ENCODE peak calls at places on chromosomes 13 and 19, in four cellular contexts. Q is tibial nerve, M is spleen, V is astrocyte of the spinal cord. T is an unnamed sample.
A peak's percentile ranks its signal among the peaks of the same experiment; 100 is the strongest.

GRCh38 chr13:29887651-29888050 is 37.2 kb upstream of the UBL3 start:
- DNase-seq in Q (no peak), V (no peak), M (no peak), T (no peak)

GRCh38 chr19:36136975-36137686 is 2.7 kb upstream of the CAPNS1 start:
- DNase-seq in V (peak; percentile 46), M (no peak), Q (no peak), T (peak; percentile 87)

GRCh38 chr13:23707674-23708073 is 137.5 kb downstream of the TNFRSF19 start:
- DNase-seq in V (peak; percentile 46), Q (no peak), M (no peak), T (no peak)

GRCh38 chr19:3504723-3505122 is 1.4 kb upstream of the FZR1 start:
- DNase-seq in M (no peak), Q (no peak), V (no peak), T (peak; percentile 14)

GRCh38 chr19:42122691-42123607 is 9.3 kb downstream of the POU2F2 start:
- DNase-seq in M (no peak), V (no peak), Q (no peak), T (no peak)

GRCh38 chr19:58518261-58519086 is 1.1 kb downstream of the ZBTB45 start:
- DNase-seq in Q (no peak), M (no peak), V (no peak), T (peak; percentile 5)

GRCh38 chr13:21549633-21550032 is 54.3 kb downstream of the MICU2 start:
- DNase-seq in M (no peak), Q (no peak), V (no peak), T (no peak)

GRCh38 chr13:75607447-75607846 is 28.7 kb upstream of the LMO7 start:
- DNase-seq in M (no peak), Q (no peak), V (no peak), T (no peak)

GRCh38 chr13:32211788-32212187 is 103.4 kb downstream of the ZAR1L start:
- DNase-seq in V (peak; percentile 90), M (no peak), Q (no peak), T (peak; percentile 88)

GRCh38 chr19:33098023-33098652 is 17.2 kb downstream of the GPATCH1 start:
- DNase-seq in V (no peak), M (no peak), Q (no peak), T (no peak)

GRCh38 chr19:40625406-40626120 is 24.4 kb downstream of the LTBP4 start:
- DNase-seq in Q (no peak), M (no peak), V (no peak), T (no peak)

GRCh38 chr19:33260628-33261418 is 35.2 kb upstream of the SLC7A10 start:
- DNase-seq in M (peak; percentile 87), V (no peak), Q (peak; percentile 22), T (no peak)

GRCh38 chr19:43784251-43784980 is 3.6 kb upstream of the KCNN4 start:
- DNase-seq in Q (no peak), M (no peak), V (peak; percentile 86), T (peak; percentile 95)

GRCh38 chr13:95188128-95188527 is 113.1 kb downstream of the ABCC4 start:
- DNase-seq in Q (no peak), V (no peak), M (no peak), T (peak; percentile 24)

GRCh38 chr19:44738603-44739585 is 9.6 kb upstream of the BCL3 start:
- DNase-seq in V (no peak), Q (no peak), M (peak; percentile 80), T (no peak)

GRCh38 chr19:53389591-53390377 is 5.2 kb upstream of the ZNF765 start:
- DNase-seq in V (no peak), Q (no peak), M (no peak), T (no peak)

GRCh38 chr19:40578442-40578908 is 1.8 kb downstream of the SHKBP1 start:
- DNase-seq in Q (no peak), M (no peak), V (peak; percentile 31), T (no peak)

GRCh38 chr19:8973501-8974091 is 36.6 kb downstream of the MUC16 start:
- DNase-seq in V (no peak), Q (no peak), M (no peak), T (no peak)

GRCh38 chr19:19321143-19321577 is 531 bp downstream of the MAU2 start:
- DNase-seq in M (no peak), Q (no peak), V (no peak), T (peak; percentile 37)

GRCh38 chr13:91361755-91362271 is 14.3 kb downstream of the MIR17HG start:
- DNase-seq in Q (no peak), V (no peak), M (no peak), T (no peak)

GRCh38 chr13:77138813-77139212 is 111.9 kb upstream of the FBXL3 start:
- DNase-seq in Q (no peak), V (no peak), M (no peak), T (no peak)

GRCh38 chr13:113058988-113059850 is 46.4 kb upstream of the F7 start:
- DNase-seq in M (peak; percentile 59), Q (no peak), V (no peak), T (no peak)

GRCh38 chr19:16627194-16627927 is 643 bp downstream of the MED26 start:
- DNase-seq in Q (no peak), M (no peak), V (no peak), T (peak; percentile 25)

GRCh38 chr19:369256-369655 is 24.7 kb upstream of the MIER2 start:
- DNase-seq in Q (no peak), V (no peak), M (peak; percentile 23), T (no peak)

GRCh38 chr19:10913716-10914340 is 14.6 kb downstream of the YIPF2 start:
- DNase-seq in M (no peak), Q (no peak), V (no peak), T (no peak)

GRCh38 chr19:7863157-7863970 is 10.8 kb downstream of the PRR36 start:
- DNase-seq in Q (no peak), V (no peak), M (no peak), T (no peak)

GRCh38 chr13:112072531-112073244 is 5.7 kb downstream of the SOX1 start:
- DNase-seq in V (no peak), M (no peak), Q (no peak), T (no peak)

GRCh38 chr13:73720216-73720840 is 413.9 kb downstream of the KLF12 start:
- DNase-seq in Q (no peak), V (no peak), M (no peak), T (peak; percentile 6)

GRCh38 chr13:24060993-24061392 is 99.5 kb upstream of the SPATA13 start:
- DNase-seq in Q (no peak), M (no peak), V (no peak), T (no peak)

GRCh38 chr19:6811378-6811777 is 38.9 kb downstream of the VAV1 start:
- DNase-seq in M (no peak), V (no peak), Q (no peak), T (no peak)

GRCh38 chr13:42747399-42747873 is 33.9 kb upstream of the FAM216B start:
- DNase-seq in M (no peak), V (peak; percentile 98), Q (no peak), T (peak; percentile 97)

GRCh38 chr19:439167-439900 is 21.5 kb downstream of the SHC2 start:
- DNase-seq in M (no peak), Q (no peak), V (no peak), T (no peak)

GRCh38 chr19:17332677-17333581 is 1.7 kb downstream of the ANO8 start:
- DNase-seq in M (peak; percentile 78), Q (no peak), V (peak; percentile 50), T (peak; percentile 42)

GRCh38 chr19:35116085-35116801 is 620 bp downstream of the FXYD3 start:
- DNase-seq in Q (no peak), M (no peak), V (no peak), T (no peak)
- H3K4me3 ChIP-seq in Q (peak overlapping the region; percentile 46), M (no peak overlapping the region), V (no peak overlapping the region), T (no peak overlapping the region)

DNA sequence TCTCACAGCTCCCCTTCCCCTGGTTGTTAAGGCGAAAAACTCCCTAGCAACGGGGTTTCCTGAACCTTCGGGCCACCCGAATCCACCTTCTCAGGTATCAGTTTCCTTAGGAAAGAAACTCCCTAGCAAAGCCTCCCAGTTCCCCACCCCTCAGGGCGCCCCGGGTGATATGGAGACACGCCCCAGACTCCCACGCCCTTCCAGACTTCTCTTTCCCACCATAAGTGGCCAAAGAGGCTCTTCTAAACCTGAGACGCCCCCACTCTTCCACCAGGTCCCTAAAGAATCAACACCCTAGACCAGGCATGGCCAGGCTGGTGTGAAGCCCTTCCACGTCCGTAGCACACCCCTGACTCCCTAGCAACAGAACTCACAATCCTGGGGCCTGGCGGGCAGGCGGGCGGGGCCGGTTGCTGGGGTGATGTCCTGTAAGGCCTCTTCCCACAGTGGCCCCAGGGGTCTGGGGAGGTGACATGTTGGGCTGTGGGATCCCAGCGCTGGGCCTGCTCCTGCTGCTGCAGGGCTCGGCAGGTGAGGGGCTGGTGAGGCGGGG is at the start of gene TMEM190:
- DNase-seq in V (no peak), M (no peak), Q (no peak), T (no peak)
- H3K4me3 ChIP-seq in V (no peak within 1 kb of the TSS), M (no peak within 1 kb of the TSS), Q (no peak within 1 kb of the TSS), T (no peak within 1 kb of the TSS)

GRCh38 chr19:31385744-31386143 is 36.5 kb upstream of the TSHZ3 start:
- DNase-seq in M (no peak), V (no peak), Q (no peak), T (no peak)
- H3K4me3 ChIP-seq in M (no peak overlapping the region), V (no peak overlapping the region), Q (no peak overlapping the region), T (no peak overlapping the region)

DNA sequence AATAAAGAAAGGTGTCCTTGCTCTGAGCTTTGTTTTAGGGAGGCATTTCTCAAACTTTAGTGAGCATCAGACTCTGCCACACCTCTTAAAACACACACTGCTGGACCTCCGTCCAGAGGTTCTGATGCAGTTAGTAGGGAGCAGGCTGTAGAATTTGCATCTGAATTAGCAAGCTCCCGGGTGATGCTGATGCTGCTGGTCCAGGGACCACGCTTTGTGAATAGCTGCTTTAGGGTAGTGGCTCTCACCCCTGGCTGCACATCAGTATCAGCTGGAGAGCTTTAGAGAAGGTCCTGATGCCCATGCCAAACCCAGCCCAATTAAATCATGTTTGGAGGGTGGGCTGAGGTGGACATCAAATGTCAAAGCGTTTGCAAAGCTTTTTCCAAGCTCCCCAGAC is 3.6 kb downstream of the HTR2A start:
- DNase-seq in Q (no peak), V (no peak), M (no peak), T (no peak)
- H3K4me3 ChIP-seq in Q (no peak overlapping the region), V (peak overlapping the region; percentile 67), M (no peak overlapping the region), T (peak overlapping the region; percentile 71)

GRCh38 chr13:49134305-49134704 is 85.8 kb upstream of the MLNR start:
- DNase-seq in Q (no peak), M (no peak), V (no peak), T (no peak)
- H3K4me3 ChIP-seq in Q (no peak overlapping the region), M (no peak overlapping the region), V (no peak overlapping the region), T (no peak overlapping the region)

T was measured in foreskin fibroblast.